ENCODE peak calls at places on chromosome 20, in nine cellular contexts. One of them, this sample, is unnamed.

GRCh38 chr20:59071224-59071623 is 28.6 kb upstream of the PRELID3B start:
- DNase-seq in erythroblast: no peak
- DNase-seq in NCI-H1436: no peak
- DNase-seq in T47D: no peak
- DNase-seq in psoas muscle: no peak
- DNase-seq in upper lobe of right lung: no peak
- DNase-seq in HEK293T: no peak
- DNase-seq in activated CD8-positive, alpha-beta T cell treated with anti-CD3 and anti-CD28 coated beads for 36 hours: no peak
- DNase-seq in effector CD4-positive, alpha-beta T cell: no peak
- DNase-seq in this sample: peak; percentile 7

GRCh38 chr20:1203630-1204029 is 376 bp downstream of the C20orf202 start:
- DNase-seq in activated CD8-positive, alpha-beta T cell treated with anti-CD3 and anti-CD28 coated beads for 36 hours: no peak
- DNase-seq in psoas muscle: no peak
- DNase-seq in HEK293T: no peak
- DNase-seq in effector CD4-positive, alpha-beta T cell: no peak
- DNase-seq in NCI-H1436: no peak
- DNase-seq in erythroblast: no peak
- DNase-seq in upper lobe of right lung: no peak
- DNase-seq in T47D: no peak
- DNase-seq in this sample: no peak

GRCh38 chr20:48102076-48102787 is 317.0 kb upstream of the SULF2 start:
- DNase-seq in upper lobe of right lung: peak; percentile 35
- DNase-seq in NCI-H1436: no peak
- DNase-seq in erythroblast: no peak
- DNase-seq in psoas muscle: no peak
- DNase-seq in effector CD4-positive, alpha-beta T cell: no peak
- DNase-seq in activated CD8-positive, alpha-beta T cell treated with anti-CD3 and anti-CD28 coated beads for 36 hours: no peak
- DNase-seq in HEK293T: no peak
- DNase-seq in T47D: no peak
- DNase-seq in this sample: no peak

GRCh38 chr20:33561981-33562601 is 72.2 kb downstream of the CBFA2T2 start:
- DNase-seq in T47D: peak; percentile 36
- DNase-seq in HEK293T: peak; percentile 24
- DNase-seq in effector CD4-positive, alpha-beta T cell: no peak
- DNase-seq in upper lobe of right lung: no peak
- DNase-seq in NCI-H1436: peak; percentile 95
- DNase-seq in psoas muscle: peak; percentile 67
- DNase-seq in erythroblast: peak; percentile 70
- DNase-seq in activated CD8-positive, alpha-beta T cell treated with anti-CD3 and anti-CD28 coated beads for 36 hours: no peak
- DNase-seq in this sample: peak; percentile 11

GRCh38 chr20:4038047-4038459 is 22.7 kb upstream of the RNF24 start:
- DNase-seq in activated CD8-positive, alpha-beta T cell treated with anti-CD3 and anti-CD28 coated beads for 36 hours: peak; percentile 91
- DNase-seq in HEK293T: no peak
- DNase-seq in upper lobe of right lung: peak; percentile 88
- DNase-seq in T47D: no peak
- DNase-seq in psoas muscle: peak; percentile 70
- DNase-seq in effector CD4-positive, alpha-beta T cell: peak; percentile 65
- DNase-seq in NCI-H1436: no peak
- DNase-seq in erythroblast: peak; percentile 75
- DNase-seq in this sample: peak; percentile 100

GRCh38 chr20:47067776-47068175 is 173.1 kb downstream of the EYA2 start:
- DNase-seq in erythroblast: no peak
- DNase-seq in T47D: no peak
- DNase-seq in NCI-H1436: no peak
- DNase-seq in activated CD8-positive, alpha-beta T cell treated with anti-CD3 and anti-CD28 coated beads for 36 hours: no peak
- DNase-seq in HEK293T: no peak
- DNase-seq in upper lobe of right lung: no peak
- DNase-seq in psoas muscle: no peak
- DNase-seq in effector CD4-positive, alpha-beta T cell: no peak
- DNase-seq in this sample: no peak

GRCh38 chr20:32834972-32835371 is 15.2 kb downstream of the MAPRE1 start:
- DNase-seq in T47D: no peak
- DNase-seq in NCI-H1436: no peak
- DNase-seq in activated CD8-positive, alpha-beta T cell treated with anti-CD3 and anti-CD28 coated beads for 36 hours: no peak
- DNase-seq in erythroblast: no peak
- DNase-seq in effector CD4-positive, alpha-beta T cell: no peak
- DNase-seq in psoas muscle: no peak
- DNase-seq in HEK293T: no peak
- DNase-seq in upper lobe of right lung: no peak
- DNase-seq in this sample: no peak

GRCh38 chr20:21234324-21234723 is 68.8 kb upstream of the XRN2 start:
- DNase-seq in upper lobe of right lung: no peak
- DNase-seq in psoas muscle: no peak
- DNase-seq in effector CD4-positive, alpha-beta T cell: no peak
- DNase-seq in activated CD8-positive, alpha-beta T cell treated with anti-CD3 and anti-CD28 coated beads for 36 hours: no peak
- DNase-seq in erythroblast: no peak
- DNase-seq in NCI-H1436: no peak
- DNase-seq in T47D: no peak
- DNase-seq in HEK293T: no peak
- DNase-seq in this sample: no peak

GRCh38 chr20:53287357-53288042 is 306.1 kb downstream of the ZNF217 start:
- DNase-seq in T47D: no peak
- DNase-seq in erythroblast: no peak
- DNase-seq in activated CD8-positive, alpha-beta T cell treated with anti-CD3 and anti-CD28 coated beads for 36 hours: no peak
- DNase-seq in upper lobe of right lung: no peak
- DNase-seq in HEK293T: no peak
- DNase-seq in effector CD4-positive, alpha-beta T cell: no peak
- DNase-seq in psoas muscle: no peak
- DNase-seq in NCI-H1436: no peak
- DNase-seq in this sample: no peak

GRCh38 chr20:20034486-20034885 is 17.3 kb downstream of the NAA20 start:
- DNase-seq in NCI-H1436: no peak
- DNase-seq in HEK293T: no peak
- DNase-seq in T47D: no peak
- DNase-seq in activated CD8-positive, alpha-beta T cell treated with anti-CD3 and anti-CD28 coated beads for 36 hours: no peak
- DNase-seq in upper lobe of right lung: no peak
- DNase-seq in psoas muscle: no peak
- DNase-seq in effector CD4-positive, alpha-beta T cell: no peak
- DNase-seq in erythroblast: no peak
- DNase-seq in this sample: no peak

GRCh38 chr20:40241944-40242343 is 447.1 kb downstream of the MAFB start:
- DNase-seq in psoas muscle: no peak
- DNase-seq in HEK293T: no peak
- DNase-seq in activated CD8-positive, alpha-beta T cell treated with anti-CD3 and anti-CD28 coated beads for 36 hours: no peak
- DNase-seq in NCI-H1436: no peak
- DNase-seq in upper lobe of right lung: no peak
- DNase-seq in effector CD4-positive, alpha-beta T cell: no peak
- DNase-seq in T47D: no peak
- DNase-seq in erythroblast: no peak
- DNase-seq in this sample: no peak

This sample was measured in KBM-7.